ENCODE peak calls at places on chromosomes 11 and 22, in eight cellular contexts. P is amygdala; K is colonic mucosa; V is activated naive CD4-positive, alpha-beta T cell treated with Interleukin-2 at 50 U/mL for 16 hours; N is activated CD8-positive, alpha-beta memory T cell treated with anti-CD3 and anti-CD28 coated beads, Interleukin-2, amount 50 U/mL, for 48 hours; E is ELR; M is C1 segment of cervical spinal cord; S is NCI-H774. I is an unnamed sample.

GRCh38 chr22:37639771-37640590 is 512 bp downstream of the SH3BP1 start:
- DNase-seq in K (no peak), E (no peak), S (no peak), N (no peak), M (no peak), V (no peak), P (no peak), I (no peak)

GRCh38 chr11:128687321-128687720 is 6.6 kb upstream of the FLI1 start:
- DNase-seq in S (no peak), E (peak), P (no peak), V (peak), K (peak), N (no peak), M (no peak), I (no peak)

GRCh38 chr11:22432331-22433065 is 94.3 kb downstream of the SLC17A6 start:
- DNase-seq in P (peak), S (no peak), K (no peak), V (peak), E (no peak), M (peak), N (no peak), I (no peak)

GRCh38 chr22:24693359-24693758 is 81.2 kb downstream of the PIWIL3 start:
- DNase-seq in S (no peak), M (no peak), V (no peak), E (peak), P (no peak), K (no peak), N (no peak), I (no peak)

GRCh38 chr11:104690243-104690642 is 208.0 kb downstream of the CASP12 start:
- DNase-seq in N (no peak), M (no peak), E (no peak), V (no peak), K (no peak), P (no peak), S (no peak), I (no peak)

GRCh38 chr11:73323464-73323863 is 15.4 kb downstream of the ARHGEF17 start:
- DNase-seq in V (no peak), E (peak), K (peak), P (no peak), S (no peak), M (no peak), N (no peak), I (no peak)

GRCh38 chr11:67504023-67504949 is 877 bp downstream of the PITPNM1 start:
- DNase-seq in K (no peak), S (peak), N (peak), V (peak), E (peak), P (no peak), M (no peak), I (no peak)

GRCh38 chr11:75189911-75190310 is 39.0 kb downstream of the SLCO2B1 start:
- DNase-seq in N (no peak), K (no peak), E (peak), P (no peak), S (no peak), V (no peak), M (no peak), I (no peak)

GRCh38 chr11:12599408-12600143 is 74.6 kb upstream of the TEAD1 start:
- DNase-seq in E (peak), P (peak), S (peak), V (peak), K (peak), M (peak), N (peak), I (no peak)

GRCh38 chr11:69080361-69080973 is 31.7 kb downstream of the TPCN2 start:
- DNase-seq in N (no peak), P (no peak), M (no peak), E (peak), S (no peak), K (no peak), V (peak), I (no peak)

GRCh38 chr22:24555160-24555495 is 190 bp upstream of the GUCD1 start:
- DNase-seq in E (peak), S (peak), P (peak), V (peak), M (peak), N (peak), K (peak), I (peak)

GRCh38 chr11:130545449-130546072 is 97.1 kb downstream of the ADAMTS15 start:
- DNase-seq in N (no peak), E (no peak), P (no peak), M (no peak), S (no peak), K (no peak), V (no peak), I (no peak)

GRCh38 chr11:86955111-86955673 is at the start of gene FZD4:
- DNase-seq in E (peak), K (peak), P (peak), N (peak), S (peak), M (peak), V (peak), I (peak)

GRCh38 chr11:69669486-69669885 is 5.7 kb downstream of the LTO1 start:
- DNase-seq in K (no peak), M (no peak), P (no peak), N (no peak), V (no peak), S (no peak), E (no peak), I (no peak)

GRCh38 chr11:109604506-109604905 is 182.5 kb downstream of the C11orf87 start:
- DNase-seq in E (no peak), P (no peak), K (no peak), V (no peak), M (no peak), N (no peak), S (no peak), I (no peak)

GRCh38 chr11:120682026-120682649 is 170.6 kb downstream of the GRIK4 start:
- DNase-seq in V (no peak), P (no peak), M (no peak), E (no peak), S (no peak), N (no peak), K (no peak), I (no peak)

GRCh38 chr22:50032941-50033601 is 20.5 kb upstream of the IL17REL start:
- DNase-seq in M (no peak), V (no peak), E (no peak), P (no peak), K (no peak), N (no peak), S (no peak), I (no peak)

GRCh38 chr22:31943976-31944699 is at the start of gene YWHAH:
- DNase-seq in M (peak), E (peak), V (peak), N (peak), K (peak), P (peak), S (peak), I (peak)

GRCh38 chr22:39212721-39213376 is 31.9 kb downstream of the PDGFB start:
- DNase-seq in M (no peak), E (peak), S (no peak), K (no peak), V (no peak), P (no peak), N (peak), I (no peak)

GRCh38 chr11:5605849-5606248 is 9.4 kb downstream of the TRIM6 start:
- DNase-seq in M (no peak), N (no peak), K (no peak), S (no peak), V (no peak), E (peak), P (no peak), I (no peak)

GRCh38 chr22:46089426-46090041 is 60.8 kb upstream of the PPARA start:
- DNase-seq in S (no peak), M (no peak), P (no peak), K (no peak), V (no peak), E (no peak), N (no peak), I (no peak)

GRCh38 chr11:126007263-126007662 is 55.4 kb downstream of the CDON start:
- DNase-seq in P (no peak), V (no peak), E (peak), K (no peak), S (no peak), N (no peak), M (no peak), I (no peak)

GRCh38 chr11:56234155-56234554 is at the start of gene OR5T2:
- DNase-seq in M (no peak), N (no peak), S (no peak), V (no peak), K (no peak), P (no peak), E (no peak), I (no peak)

GRCh38 chr22:23829845-23830372 is 8.9 kb downstream of the DERL3 start:
- DNase-seq in S (no peak), K (no peak), E (peak), V (no peak), P (no peak), N (no peak), M (no peak), I (no peak)

GRCh38 chr11:64638829-64639228 is 47.8 kb downstream of the SLC22A12 start:
- DNase-seq in V (no peak), S (no peak), P (no peak), N (no peak), E (no peak), M (no peak), K (no peak), I (no peak)

GRCh38 chr11:103395612-103396011 is 286.4 kb downstream of the DYNC2H1 start:
- DNase-seq in M (no peak), E (peak), N (no peak), V (no peak), P (no peak), K (no peak), S (no peak), I (no peak)

GRCh38 chr11:121886005-121886739 is 229.8 kb downstream of the BLID start:
- DNase-seq in E (no peak), P (no peak), V (no peak), M (no peak), S (no peak), K (no peak), N (no peak), I (no peak)

GRCh38 chr11:72703281-72704008 is 29.2 kb upstream of the PDE2A start:
- DNase-seq in K (peak), N (no peak), M (no peak), V (no peak), S (no peak), E (no peak), P (peak), I (no peak)

GRCh38 chr11:11968511-11969280 is 39.7 kb downstream of the DKK3 start:
- DNase-seq in E (no peak), K (no peak), V (no peak), P (no peak), M (no peak), N (no peak), S (no peak), I (no peak)

GRCh38 chr11:27812341-27812740 is 112.1 kb upstream of the BDNF start:
- DNase-seq in V (no peak), S (no peak), K (no peak), P (no peak), N (no peak), M (no peak), E (peak), I (no peak)

GRCh38 chr22:29916007-29916544 is 33.1 kb downstream of the MTMR3 start:
- DNase-seq in S (no peak), K (no peak), E (peak), V (no peak), N (no peak), M (no peak), P (no peak), I (no peak)

GRCh38 chr11:62559204-62559603 is 12.6 kb upstream of the AHNAK start:
- DNase-seq in V (no peak), P (no peak), S (no peak), E (no peak), M (no peak), K (no peak), N (no peak), I (no peak)

GRCh38 chr11:82718307-82718706 is 15.4 kb downstream of the FAM181B start:
- DNase-seq in V (no peak), N (no peak), P (peak), K (no peak), M (peak), E (peak), S (peak), I (no peak)

GRCh38 chr11:125076378-125076945 is 13.4 kb downstream of the SLC37A2 start:
- DNase-seq in V (no peak), N (no peak), E (no peak), P (no peak), M (no peak), K (no peak), S (no peak), I (no peak)